ENCODE peak calls at places on chromosomes 13 and 19, in six cellular contexts. I is thyroid gland; E is GM13976; Q is anterior cingulate cortex; N is stimulated activated naive CD8-positive, alpha-beta T cell treated with anti-CD3 and anti-CD28 coated beads, Interleukin-15, Interleukin-2, amounts not matched to agents 100 U/mL and 50 U/mL, for 24 hours; X is activated CD8-positive, alpha-beta memory T cell treated with anti-CD3 and anti-CD28 coated beads for 4 hours. J is an unnamed sample.

GRCh38 chr19:45424191-45425058 is 708 bp upstream of the ERCC1 start:
- DNase-seq in N (peak), X (no peak), I (peak), Q (no peak), E (no peak), J (no peak)

GRCh38 chr19:41089955-41090354 is 1.7 kb downstream of the CYP2A13 start:
- DNase-seq in Q (no peak), E (no peak), X (no peak), I (no peak), N (no peak), J (no peak)

GRCh38 chr19:47549341-47549768 is 23.6 kb downstream of the ZNF541 start:
- DNase-seq in Q (no peak), X (no peak), N (no peak), E (no peak), I (peak), J (no peak)

GRCh38 chr13:75368167-75368566 is 113.8 kb downstream of the TBC1D4 start:
- DNase-seq in X (no peak), N (no peak), E (no peak), Q (no peak), I (peak), J (no peak)

GRCh38 chr13:46622918-46623256 is 69.9 kb downstream of the LRCH1 start:
- DNase-seq in X (no peak), N (no peak), E (no peak), I (peak), Q (peak), J (no peak)

GRCh38 chr13:98293570-98294142 is 116.6 kb upstream of the RNF113B start:
- DNase-seq in Q (no peak), N (no peak), E (no peak), X (no peak), I (no peak), J (no peak)

GRCh38 chr13:51524312-51524711 is 60.0 kb upstream of the WDFY2 start:
- DNase-seq in E (no peak), I (no peak), Q (no peak), X (no peak), N (no peak), J (no peak)

GRCh38 chr19:35155441-35155840 is 906 bp downstream of the FXYD5 start:
- DNase-seq in E (peak), X (no peak), N (peak), Q (no peak), I (no peak), J (no peak)

GRCh38 chr13:29436291-29436690 is 159.2 kb downstream of the SLC7A1 start:
- DNase-seq in E (no peak), Q (no peak), X (no peak), N (no peak), I (peak), J (no peak)

GRCh38 chr19:51547397-51548212 is 16.1 kb upstream of the SIGLEC6 start:
- DNase-seq in Q (no peak), X (no peak), N (no peak), I (no peak), E (no peak), J (no peak)

GRCh38 chr13:48234652-48235099 is 1.7 kb downstream of the ITM2B start:
- DNase-seq in E (no peak), I (no peak), X (no peak), N (no peak), Q (no peak), J (no peak)

GRCh38 chr13:106998664-106999063 is 430.7 kb upstream of the ARGLU1 start:
- DNase-seq in Q (no peak), X (no peak), E (no peak), I (no peak), N (no peak), J (no peak)

GRCh38 chr13:84651288-84651687 is 769.0 kb upstream of the SLITRK1 start:
- DNase-seq in X (no peak), Q (no peak), N (no peak), I (no peak), E (no peak), J (no peak)

GRCh38 chr13:62176051-62176450 is 760.4 kb upstream of the PCDH20 start:
- DNase-seq in X (no peak), Q (no peak), I (no peak), E (no peak), N (no peak), J (no peak)

GRCh38 chr13:20148501-20149183 is 12.2 kb downstream of the GJA3 start:
- DNase-seq in X (no peak), Q (no peak), N (no peak), E (no peak), I (no peak), J (no peak)

J was measured in stimulated activated CD8-positive, alpha-beta memory T cell treated with anti-CD3 and anti-CD28 coated beads, Interleukin-7, amount 100 ng/mL, for 1 hour.